ENCODE peak calls at places on chromosome 1, in seven cellular contexts. X is kidney epithelial cell, K is AG09319, V is fibroblast of the aortic adventitia, U is omental fat pad, B is choroid plexus epithelial cell, A is heart left ventricle. G is an unnamed sample.

GRCh38 chr1:92299477-92300125 is 742 bp downstream of the RPAP2 start:
- DNase-seq in X (no peak), K (no peak), V (peak; percentile 18), U (no peak), B (peak; percentile 17), A (no peak), G (no peak)

GRCh38 chr1:202618387-202619022 is 91.7 kb downstream of the SYT2 start:
- DNase-seq in X (peak; percentile 26), K (no peak), V (peak; percentile 46), U (no peak), B (peak; percentile 68), A (no peak), G (no peak)

GRCh38 chr1:233730809-233731208 is 116.9 kb downstream of the KCNK1 start:
- DNase-seq in X (no peak), K (no peak), V (no peak), U (no peak), B (no peak), A (no peak), G (no peak)

GRCh38 chr1:145720556-145720877 is 1.2 kb downstream of the CD160 start:
- DNase-seq in X (peak; percentile 66), K (peak; percentile 20), V (peak; percentile 62), U (no peak), B (peak; percentile 69), A (no peak), G (no peak)

GRCh38 chr1:63575340-63575826 is 17.8 kb upstream of the PGM1 start:
- DNase-seq in X (no peak), K (no peak), V (peak; percentile 65), U (no peak), B (peak; percentile 48), A (no peak), G (no peak)

GRCh38 chr1:153608742-153609584 is 4.0 kb downstream of the S100A16 start:
- DNase-seq in X (peak; percentile 86), K (peak; percentile 58), V (peak; percentile 84), U (peak; percentile 69), B (peak; percentile 85), A (peak; percentile 83), G (no peak)

GRCh38 chr1:50531027-50531426 is 107.8 kb upstream of the DMRTA2 start:
- DNase-seq in X (no peak), K (no peak), V (peak; percentile 43), U (no peak), B (peak; percentile 5), A (no peak), G (no peak)

GRCh38 chr1:179925906-179926305 is 28.7 kb upstream of the CEP350 start:
- DNase-seq in X (no peak), K (no peak), V (no peak), U (no peak), B (no peak), A (no peak), G (no peak)

GRCh38 chr1:104084380-104084779 is 334.7 kb downstream of the AMY1C start:
- DNase-seq in X (no peak), K (no peak), V (no peak), U (no peak), B (no peak), A (no peak), G (no peak)

GRCh38 chr1:114002492-114003290 is 23.4 kb downstream of the OLFML3 start:
- DNase-seq in X (no peak), K (no peak), V (peak; percentile 68), U (no peak), B (peak; percentile 79), A (peak; percentile 24), G (no peak)

GRCh38 chr1:243470492-243470891 is 214.7 kb downstream of the SDCCAG8 start:
- DNase-seq in X (no peak), K (no peak), V (no peak), U (no peak), B (no peak), A (no peak), G (no peak)

GRCh38 chr1:170313306-170313705 is 167.5 kb downstream of the NTMT2 start:
- DNase-seq in X (no peak), K (no peak), V (no peak), U (no peak), B (no peak), A (no peak), G (no peak)

GRCh38 chr1:154483941-154484803 is 17.8 kb upstream of the TDRD10 start:
- DNase-seq in X (peak; percentile 85), K (no peak), V (peak; percentile 90), U (peak; percentile 22), B (peak; percentile 83), A (no peak), G (no peak)

GRCh38 chr1:235876292-235876914 is 9.7 kb upstream of the LYST start:
- DNase-seq in X (no peak), K (no peak), V (no peak), U (no peak), B (no peak), A (no peak), G (no peak)

GRCh38 chr1:41322835-41323234 is 38.4 kb upstream of the FOXO6 start:
- DNase-seq in X (no peak), K (no peak), V (no peak), U (no peak), B (no peak), A (no peak), G (no peak)

GRCh38 chr1:16122916-16123315 is 33.0 kb downstream of the EPHA2 start:
- DNase-seq in X (peak; percentile 89), K (peak; percentile 63), V (peak; percentile 64), U (peak; percentile 59), B (peak; percentile 95), A (no peak), G (no peak)

GRCh38 chr1:213446496-213446895 is 395.5 kb downstream of the RPS6KC1 start:
- DNase-seq in X (no peak), K (no peak), V (no peak), U (no peak), B (no peak), A (no peak), G (no peak)

GRCh38 chr1:171740987-171741871 is 636 bp downstream of the VAMP4 start:
- DNase-seq in X (no peak), K (no peak), V (peak; percentile 35), U (no peak), B (peak; percentile 45), A (peak; percentile 41), G (no peak)

DNA sequence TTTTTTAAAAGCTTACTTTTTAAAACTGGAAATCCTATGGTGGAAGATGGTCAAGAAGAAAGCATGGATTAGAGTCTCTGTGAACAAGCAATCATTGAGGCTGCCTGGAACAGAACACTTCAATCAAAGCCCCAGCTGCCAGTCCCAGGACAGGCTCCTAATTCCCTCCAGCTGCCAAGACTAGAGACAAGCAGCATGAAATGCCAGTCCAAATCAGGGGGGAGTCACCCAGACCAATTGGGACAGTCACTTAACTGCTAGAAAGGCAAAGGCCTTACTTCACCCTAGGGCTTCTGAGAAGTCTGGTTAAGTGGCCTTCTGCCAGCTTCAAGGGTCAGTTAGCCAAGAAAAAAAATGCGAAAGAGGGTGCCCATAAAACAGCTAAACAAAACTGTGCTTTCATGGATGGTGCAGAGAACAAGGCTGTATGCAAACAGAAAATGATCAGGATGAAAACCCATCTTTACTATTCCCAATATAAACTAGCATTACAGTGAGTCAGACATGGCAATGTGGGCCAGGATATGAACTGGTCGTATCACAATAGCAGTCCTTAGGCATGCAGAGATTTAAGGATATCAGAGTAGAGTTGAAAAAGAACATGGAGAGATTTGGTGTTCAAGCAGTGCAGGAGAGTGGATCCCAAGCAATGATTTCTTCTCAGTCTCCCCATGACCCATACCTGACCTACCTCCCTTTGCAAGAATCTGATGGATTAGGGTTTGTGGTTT is 31.0 kb upstream of the MAN1A2 start:
- DNase-seq in X (no peak), K (no peak), V (no peak), U (no peak), B (no peak), A (peak; percentile 13), G (no peak)
- TF ChIP-seq CTCF in X (no peak), K (no peak), V (no peak), U (no peak), B (no peak), A (no peak), G (no peak)

DNA sequence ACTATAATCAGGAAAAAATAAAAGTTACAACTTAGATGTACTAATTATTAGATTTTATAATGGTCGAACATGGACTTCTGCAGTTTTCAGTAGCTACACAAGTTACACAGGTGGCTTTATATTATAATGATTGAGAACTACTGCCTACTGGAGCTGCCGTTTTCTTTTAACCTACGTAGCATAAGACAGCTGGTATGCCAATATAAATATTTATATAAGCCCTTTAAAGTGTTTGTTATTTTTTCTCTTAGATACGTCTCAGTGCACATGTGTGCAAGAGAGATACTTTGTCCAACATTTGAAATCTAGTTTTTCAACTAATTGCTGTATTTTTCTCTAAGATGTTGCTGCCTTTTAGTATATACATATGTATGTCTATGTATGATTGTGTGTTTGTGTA is 42.4 kb downstream of the PDC start:
- DNase-seq in X (no peak), K (no peak), V (no peak), U (no peak), B (peak; percentile 47), A (no peak), G (no peak)
- TF ChIP-seq CTCF in X (no peak), K (no peak), V (no peak), U (no peak), B (no peak), A (no peak), G (no peak)

DNA sequence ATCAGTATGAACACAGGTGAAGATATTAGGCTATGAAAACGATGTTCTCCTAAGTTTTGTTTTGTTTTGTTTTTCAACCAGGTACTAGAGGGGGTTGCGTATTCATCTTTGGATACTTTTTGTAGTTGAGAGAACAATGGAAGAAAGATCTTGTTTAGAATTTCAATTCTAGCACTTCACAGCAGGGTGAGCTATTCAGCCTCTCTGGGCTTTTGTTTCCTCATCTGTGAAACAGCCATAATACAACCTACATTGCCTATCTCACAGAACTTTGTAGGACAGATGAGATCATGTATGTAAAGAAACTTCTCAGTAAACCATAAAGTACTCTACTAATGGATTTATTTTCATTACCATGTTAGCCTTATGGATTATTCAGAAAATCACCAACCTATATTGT is 199.5 kb downstream of the GPATCH2 start:
- DNase-seq in X (no peak), K (no peak), V (no peak), U (no peak), B (peak; percentile 23), A (no peak), G (no peak)
- TF ChIP-seq CTCF in X (no peak), K (no peak), V (no peak), U (no peak), B (peak; percentile 44), A (no peak), G (no peak)

GRCh38 chr1:193593355-193593874 is 407.0 kb upstream of the B3GALT2 start:
- DNase-seq in X (no peak), K (no peak), V (no peak), U (no peak), B (no peak), A (no peak), G (no peak)

GRCh38 chr1:193590102-193590501 is 403.7 kb upstream of the B3GALT2 start:
- DNase-seq in X (no peak), K (no peak), V (no peak), U (no peak), B (no peak), A (no peak), G (no peak)

GRCh38 chr1:193589597-193590040 is 403.2 kb upstream of the B3GALT2 start:
- DNase-seq in X (no peak), K (no peak), V (peak; percentile 57), U (no peak), B (peak; percentile 52), A (peak; percentile 19), G (no peak)

DNA sequence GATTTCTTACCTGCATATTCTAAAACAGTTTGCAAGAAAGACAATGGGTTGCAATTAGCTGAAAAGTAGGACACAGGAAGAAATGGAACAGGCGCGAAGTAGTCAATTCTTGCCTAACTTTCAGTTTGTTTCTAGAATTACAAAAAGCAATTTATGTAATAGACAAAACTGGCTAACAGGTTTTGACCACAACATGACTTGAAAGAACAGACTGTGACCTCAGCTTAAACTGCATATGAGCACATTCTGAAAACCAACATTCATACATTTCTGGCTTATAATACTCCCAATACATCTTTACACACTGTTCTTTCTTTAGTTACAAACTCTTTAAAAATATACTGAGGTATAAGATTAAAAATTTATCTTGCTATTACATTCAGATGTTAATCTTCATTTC is 405.9 kb upstream of the B3GALT2 start:
- DNase-seq in X (no peak), K (no peak), V (no peak), U (no peak), B (peak; percentile 60), A (no peak), G (no peak)
- TF ChIP-seq CTCF in X (no peak), K (no peak), V (no peak), U (no peak), B (no peak), A (no peak), G (no peak)